ENCODE peak calls at places on chromosome 4, in seven cellular contexts. One of them, this sample, is unnamed.

GRCh38 chr4:186330368-186330767 is 64.4 kb downstream of the F11 start:
- DNase-seq in fibroblast of the conjunctiva: no peak
- DNase-seq in Right ventricle myocardium superior: no peak
- DNase-seq in substantia nigra: no peak
- DNase-seq in stimulated activated CD8-positive, alpha-beta memory T cell treated with anti-CD3 and anti-CD28 coated beads, Interleukin-4, amount 100 ng/mL, for 24 hours: no peak
- DNase-seq in dorsolateral prefrontal cortex: no peak
- DNase-seq in left kidney: no peak
- DNase-seq in this sample: no peak

GRCh38 chr4:176444741-176445140 is 125.0 kb downstream of the SPCS3 start:
- DNase-seq in fibroblast of the conjunctiva: peak
- DNase-seq in Right ventricle myocardium superior: no peak
- DNase-seq in substantia nigra: no peak
- DNase-seq in stimulated activated CD8-positive, alpha-beta memory T cell treated with anti-CD3 and anti-CD28 coated beads, Interleukin-4, amount 100 ng/mL, for 24 hours: no peak
- DNase-seq in dorsolateral prefrontal cortex: no peak
- DNase-seq in left kidney: no peak
- DNase-seq in this sample: peak

GRCh38 chr4:37549003-37549402 is 137.2 kb downstream of the RELL1 start:
- DNase-seq in fibroblast of the conjunctiva: no peak
- DNase-seq in Right ventricle myocardium superior: no peak
- DNase-seq in substantia nigra: no peak
- DNase-seq in stimulated activated CD8-positive, alpha-beta memory T cell treated with anti-CD3 and anti-CD28 coated beads, Interleukin-4, amount 100 ng/mL, for 24 hours: no peak
- DNase-seq in dorsolateral prefrontal cortex: no peak
- DNase-seq in left kidney: no peak
- DNase-seq in this sample: peak

GRCh38 chr4:182968917-182969650 is 51.9 kb upstream of the DCTD start:
- DNase-seq in fibroblast of the conjunctiva: no peak
- DNase-seq in Right ventricle myocardium superior: no peak
- DNase-seq in substantia nigra: no peak
- DNase-seq in stimulated activated CD8-positive, alpha-beta memory T cell treated with anti-CD3 and anti-CD28 coated beads, Interleukin-4, amount 100 ng/mL, for 24 hours: no peak
- DNase-seq in dorsolateral prefrontal cortex: no peak
- DNase-seq in left kidney: peak
- DNase-seq in this sample: no peak

GRCh38 chr4:87654487-87655044 is 4.5 kb downstream of the DMP1 start:
- DNase-seq in fibroblast of the conjunctiva: no peak
- DNase-seq in Right ventricle myocardium superior: no peak
- DNase-seq in substantia nigra: no peak
- DNase-seq in stimulated activated CD8-positive, alpha-beta memory T cell treated with anti-CD3 and anti-CD28 coated beads, Interleukin-4, amount 100 ng/mL, for 24 hours: no peak
- DNase-seq in dorsolateral prefrontal cortex: no peak
- DNase-seq in left kidney: no peak
- DNase-seq in this sample: no peak

GRCh38 chr4:101853691-101854090 is 63.2 kb downstream of the BANK1 start:
- DNase-seq in fibroblast of the conjunctiva: no peak
- DNase-seq in Right ventricle myocardium superior: no peak
- DNase-seq in substantia nigra: no peak
- DNase-seq in stimulated activated CD8-positive, alpha-beta memory T cell treated with anti-CD3 and anti-CD28 coated beads, Interleukin-4, amount 100 ng/mL, for 24 hours: no peak
- DNase-seq in dorsolateral prefrontal cortex: no peak
- DNase-seq in left kidney: no peak
- DNase-seq in this sample: no peak

GRCh38 chr4:1030559-1030958 is 19.1 kb downstream of the FGFRL1 start:
- DNase-seq in fibroblast of the conjunctiva: no peak
- DNase-seq in Right ventricle myocardium superior: no peak
- DNase-seq in substantia nigra: no peak
- DNase-seq in stimulated activated CD8-positive, alpha-beta memory T cell treated with anti-CD3 and anti-CD28 coated beads, Interleukin-4, amount 100 ng/mL, for 24 hours: no peak
- DNase-seq in dorsolateral prefrontal cortex: no peak
- DNase-seq in left kidney: no peak
- DNase-seq in this sample: no peak

GRCh38 chr4:123217676-123218075 is 178.9 kb upstream of the SPRY1 start:
- DNase-seq in fibroblast of the conjunctiva: no peak
- DNase-seq in Right ventricle myocardium superior: no peak
- DNase-seq in substantia nigra: no peak
- DNase-seq in stimulated activated CD8-positive, alpha-beta memory T cell treated with anti-CD3 and anti-CD28 coated beads, Interleukin-4, amount 100 ng/mL, for 24 hours: no peak
- DNase-seq in dorsolateral prefrontal cortex: no peak
- DNase-seq in left kidney: peak
- DNase-seq in this sample: no peak

This sample was measured in astrocyte of the cerebellum.